ENCODE peak calls at places on chromosomes 4 and X, in seven cellular contexts. A is HCEC 1CT; D is activated naive CD4-positive, alpha-beta T cell treated with anti-CD3 and anti-CD28 coated beads, Interleukin-2, amount 50 U/mL, for 72 hours; I is left ventricle myocardium inferior; L is HepG2; M is RCC 7860; G is adrenal gland. O is an unnamed sample.
A peak's percentile ranks its signal among the peaks of the same experiment; 100 is the strongest.

GRCh38 chr4:20878806-20879205 is 178.5 kb downstream of the PACRGL start:
- DNase-seq in A (no peak), D (no peak), I (no peak), L (no peak), M (no peak), G (no peak), O (no peak)

GRCh38 chr4:3421470-3421869 is 20.3 kb upstream of the HGFAC start:
- DNase-seq in A (no peak), D (no peak), I (no peak), L (no peak), M (no peak), G (no peak), O (no peak)

GRCh38 chr4:801436-802124 is 24.3 kb downstream of the CPLX1 start:
- DNase-seq in A (no peak), D (no peak), I (no peak), L (no peak), M (no peak), G (no peak), O (no peak)

GRCh38 chrX:53250556-53250955 is 25.5 kb upstream of the KDM5C start:
- DNase-seq in A (no peak), D (no peak), I (no peak), L (no peak), M (no peak), G (no peak), O (no peak)

GRCh38 chr4:177611974-177612664 is 169.9 kb upstream of the AGA start:
- DNase-seq in A (no peak), D (no peak), I (no peak), L (no peak), M (no peak), G (no peak), O (no peak)

GRCh38 chr4:675036-675804 is 878 bp downstream of the MYL5 start:
- DNase-seq in A (no peak), D (no peak), I (peak; percentile 33), L (no peak), M (no peak), G (no peak), O (no peak)

GRCh38 chr4:97593248-97593647 is 550.0 kb downstream of the STPG2 start:
- DNase-seq in A (no peak), D (no peak), I (no peak), L (no peak), M (no peak), G (no peak), O (no peak)

GRCh38 chrX:19225906-19226305 is 103.6 kb upstream of the ADGRG2 start:
- DNase-seq in A (peak; percentile 2), D (no peak), I (no peak), L (no peak), M (peak; percentile 37), G (no peak), O (no peak)

GRCh38 chrX:39491548-39492297 is 606.0 kb downstream of the BCOR start:
- DNase-seq in A (no peak), D (peak; percentile 11), I (no peak), L (no peak), M (no peak), G (no peak), O (no peak)

GRCh38 chr4:10589808-10590207 is 94.8 kb downstream of the CLNK start:
- DNase-seq in A (no peak), D (no peak), I (no peak), L (no peak), M (no peak), G (no peak), O (no peak)

GRCh38 chrX:112247714-112248113 is 165.1 kb upstream of the TRPC5 start:
- DNase-seq in A (no peak), D (no peak), I (no peak), L (no peak), M (no peak), G (no peak), O (no peak)

GRCh38 chr4:182449186-182449880 is 206.1 kb downstream of the TENM3 start:
- DNase-seq in A (peak; percentile 18), D (no peak), I (no peak), L (no peak), M (no peak), G (no peak), O (no peak)

GRCh38 chr4:40887690-40888089 is 137.9 kb downstream of the NSUN7 start:
- DNase-seq in A (peak; percentile 34), D (no peak), I (no peak), L (no peak), M (no peak), G (no peak), O (no peak)

GRCh38 chr4:158906073-158906472 is 137.2 kb downstream of the FNIP2 start:
- DNase-seq in A (no peak), D (no peak), I (no peak), L (no peak), M (no peak), G (no peak), O (no peak)

GRCh38 chrX:110477593-110478228 is 119.1 kb downstream of the RTL9 start:
- DNase-seq in A (no peak), D (no peak), I (no peak), L (no peak), M (no peak), G (no peak), O (no peak)

O was measured in ecto neural progenitor cell.